ENCODE peak calls at places on chromosome 7, in five cellular contexts. D, Q, T, B and K are unnamed samples.

GRCh38 chr7:102189756-102190155 is 96.9 kb upstream of the SH2B2 start:
- DNase-seq in T (no peak), D (no peak), Q (no peak), B (no peak), K (no peak)

GRCh38 chr7:91345449-91345848 is 81.2 kb downstream of the FZD1 start:
- DNase-seq in B (no peak), D (no peak), T (no peak), Q (no peak), K (no peak)

GRCh38 chr7:1057416-1058291 is 13.3 kb downstream of the GPR146 start:
- DNase-seq in T (no peak), D (no peak), B (no peak), Q (no peak), K (no peak)

GRCh38 chr7:156998988-156999610 is 11.4 kb downstream of the MNX1 start:
- DNase-seq in B (no peak), T (no peak), Q (no peak), D (no peak), K (no peak)

GRCh38 chr7:140375808-140376730 is 22.3 kb downstream of the SLC37A3 start:
- DNase-seq in B (no peak), D (no peak), T (no peak), Q (no peak), K (no peak)

GRCh38 chr7:151123485-151124204 is 37.4 kb downstream of the AGAP3 start:
- DNase-seq in T (peak; percentile 84), D (peak; percentile 64), Q (peak; percentile 66), B (peak; percentile 78), K (peak; percentile 90)

GRCh38 chr7:129210256-129210988 is 14.4 kb upstream of the AHCYL2 start:
- DNase-seq in T (peak; percentile 71), B (peak; percentile 38), Q (peak; percentile 32), D (peak; percentile 25), K (peak; percentile 62)

GRCh38 chr7:4830176-4830575 is 31.7 kb downstream of the PAPOLB start:
- DNase-seq in B (peak; percentile 9), Q (no peak), D (peak; percentile 48), T (peak; percentile 74), K (peak; percentile 8)

GRCh38 chr7:140230517-140230861 is 53.7 kb upstream of the KDM7A start:
- DNase-seq in B (no peak), D (no peak), Q (no peak), T (no peak), K (peak; percentile 35)

GRCh38 chr7:131196808-131197207 is 130.9 kb upstream of the MKLN1 start:
- DNase-seq in T (peak; percentile 52), B (peak; percentile 26), D (peak; percentile 47), Q (peak; percentile 18), K (peak; percentile 48)

DNA sequence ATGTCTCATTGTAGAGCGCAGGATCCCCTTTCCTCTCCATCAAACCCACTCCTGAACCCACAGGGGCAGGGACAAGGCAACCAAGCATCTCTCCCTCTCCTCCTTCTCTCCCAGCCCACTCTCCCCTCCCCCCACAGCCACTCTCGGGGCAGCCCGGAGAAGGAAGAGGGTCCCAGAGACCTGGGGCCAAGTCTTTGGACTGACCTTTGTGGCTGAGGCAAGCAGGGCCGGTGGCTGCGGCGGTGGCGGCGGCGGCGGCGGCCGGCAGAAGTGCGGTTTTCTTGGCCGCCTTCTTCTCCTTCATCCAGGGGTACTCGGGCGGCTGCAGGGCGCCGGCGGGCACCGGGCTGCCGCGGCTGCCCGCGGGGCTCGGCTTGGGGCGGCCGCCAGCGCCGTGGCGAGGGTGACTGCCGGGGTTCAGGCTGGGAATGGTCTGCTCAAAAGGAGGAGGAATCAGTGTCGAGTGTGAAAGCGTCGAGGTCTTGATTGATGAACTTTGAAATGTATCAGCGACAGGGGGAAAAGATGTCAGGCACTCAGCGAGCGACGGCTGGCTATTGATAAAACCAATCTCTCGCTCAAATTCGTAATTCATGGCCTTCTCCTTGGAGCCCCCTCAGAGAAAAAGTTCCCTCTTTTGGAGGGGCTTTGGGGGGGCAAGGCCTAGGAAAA is 441 bp downstream of the HOXA2 start:
- DNase-seq in B (no peak), T (no peak), Q (no peak), D (peak; percentile 47), K (no peak)
- H3K4me3 ChIP-seq in B (no peak overlapping the region), T (no peak overlapping the region), Q (peak overlapping the region; percentile 82), D (peak overlapping the region; percentile 70), K (no peak overlapping the region)

DNA sequence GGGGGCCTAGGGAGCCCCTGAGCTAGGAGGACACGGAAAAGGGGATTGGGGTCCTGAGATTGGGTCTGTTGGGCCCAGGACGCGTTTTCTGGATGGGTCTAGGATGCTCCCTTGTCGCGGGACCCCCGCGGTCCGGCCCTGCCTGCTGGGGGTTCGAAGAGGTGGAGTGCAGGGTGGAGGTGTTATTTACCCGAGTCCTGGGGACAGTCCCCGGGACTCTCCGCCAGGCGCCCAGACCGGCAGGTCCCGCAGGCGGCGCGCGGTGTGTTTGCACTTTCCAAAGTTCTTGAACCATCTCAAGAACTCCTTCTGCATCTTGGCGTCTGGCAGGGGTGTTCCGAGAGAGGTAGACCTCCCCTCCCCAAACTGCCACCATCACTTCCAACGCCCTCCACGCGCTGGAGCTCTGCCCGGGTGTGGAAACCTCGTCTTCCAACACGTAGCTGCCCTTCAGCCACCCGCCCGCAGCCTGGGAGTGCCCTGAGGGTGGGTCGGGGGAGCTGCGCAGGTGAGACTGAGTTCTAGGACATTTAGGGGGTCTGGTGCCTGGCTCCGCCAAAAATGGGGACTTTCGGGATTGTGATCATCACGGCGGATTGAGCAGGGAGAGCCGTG is 569 bp downstream of the CAV1 start:
- DNase-seq in Q (peak; percentile 37), B (no peak), T (peak; percentile 37), D (no peak), K (peak; percentile 31)
- TF ChIP-seq CTCF in Q (no peak), B (no peak), T (peak; percentile 10), D (no peak), K (peak; percentile 8)

GRCh38 chr7:106217089-106217542 is 67.7 kb downstream of the NAMPT start:
- DNase-seq in T (peak; percentile 98), B (peak; percentile 55), Q (peak; percentile 12), D (peak; percentile 67), K (peak; percentile 51)
- H3K4me3 ChIP-seq in T (no peak overlapping the region), B (no peak overlapping the region), Q (no peak overlapping the region), D (peak overlapping the region; percentile 36), K (peak overlapping the region; percentile 9)

GRCh38 chr7:27235387-27236052 is 7.1 kb upstream of the EVX1 start:
- DNase-seq in B (peak; percentile 17), T (peak; percentile 34), Q (peak; percentile 37), D (peak; percentile 10), K (peak; percentile 21)
- TF ChIP-seq CTCF in B (peak; percentile 33), T (peak; percentile 14), Q (no peak), D (no peak), K (no peak)

DNA sequence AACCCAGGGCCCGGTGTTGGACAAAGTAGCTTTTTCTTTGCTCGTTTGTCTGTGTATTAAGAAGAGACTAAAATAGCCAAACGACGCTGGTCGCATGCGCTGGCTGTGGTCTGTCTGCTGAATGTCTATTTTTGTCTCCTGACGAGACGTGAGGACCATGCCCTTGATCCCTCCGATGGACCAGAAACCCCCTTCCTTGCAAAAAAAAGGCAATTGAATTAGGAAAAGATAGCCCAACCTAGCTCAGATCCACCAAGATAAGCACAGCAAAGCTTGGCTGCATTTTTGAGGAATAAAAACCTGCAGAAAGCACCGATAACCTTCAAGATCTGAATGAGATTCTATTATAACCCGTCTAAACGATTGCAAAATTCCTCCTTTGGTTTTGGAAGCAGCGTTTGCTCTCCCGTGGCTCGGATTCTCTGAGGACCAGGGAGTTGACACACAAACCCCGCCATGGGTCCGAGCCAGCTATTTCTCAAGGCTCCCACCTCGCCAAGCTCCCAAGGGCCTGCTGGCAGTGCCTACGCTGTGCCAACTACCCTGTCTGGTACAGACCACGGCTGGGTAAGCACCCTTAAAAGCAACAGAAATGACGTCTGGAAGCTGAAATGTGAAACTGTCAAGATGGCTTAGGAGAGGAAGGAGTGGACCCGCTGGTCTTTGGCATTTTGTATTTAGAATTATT is 17.7 kb upstream of the TTYH3 start:
- DNase-seq in D (no peak), T (peak; percentile 72), Q (no peak), B (no peak), K (no peak)
- H3K4me3 ChIP-seq in D (no peak overlapping the region), T (no peak overlapping the region), Q (no peak overlapping the region), B (no peak overlapping the region), K (no peak overlapping the region)

GRCh38 chr7:31476073-31476745 is 37.7 kb upstream of the ITPRID1 start:
- DNase-seq in T (no peak), B (no peak), Q (no peak), D (no peak), K (no peak)
- TF ChIP-seq CTCF in T (no peak), B (peak; percentile 25), Q (peak; percentile 5), D (no peak), K (peak; percentile 7)

DNA sequence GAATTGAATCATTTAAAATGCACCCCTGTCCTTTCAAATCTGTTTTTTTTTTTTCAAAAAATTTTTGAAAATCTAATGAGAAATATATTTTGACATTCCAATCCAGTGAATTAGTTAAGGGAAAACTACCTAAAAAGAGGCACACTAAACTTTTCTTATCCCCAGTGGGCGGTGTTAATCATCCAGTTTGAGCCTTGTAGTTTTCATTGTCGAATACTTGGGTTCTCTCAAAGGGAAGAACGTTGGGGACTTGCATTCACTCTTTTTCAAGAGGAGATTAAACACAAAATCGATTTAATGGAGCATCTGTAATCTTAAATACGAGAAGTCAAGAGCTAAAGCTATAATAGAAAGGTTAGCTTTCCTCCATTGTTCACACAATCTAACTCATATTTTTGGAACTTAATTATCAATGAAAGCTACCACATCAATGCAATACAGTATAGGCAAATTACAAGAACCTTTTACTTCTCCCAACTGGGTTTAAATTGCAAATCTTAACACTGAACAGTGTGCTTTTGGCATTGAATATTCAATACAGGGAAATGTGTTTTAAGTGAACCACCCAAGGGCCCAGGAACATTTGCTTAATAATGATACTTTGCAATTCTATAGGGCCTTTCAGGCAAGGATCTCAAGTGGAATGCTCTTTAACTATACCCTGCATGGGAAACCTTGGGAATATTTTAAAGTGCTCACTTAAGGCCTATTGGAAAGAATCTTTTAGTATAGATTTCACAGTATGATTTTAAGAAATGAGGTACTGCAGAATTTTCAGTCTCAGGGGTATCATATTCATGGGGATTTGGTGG is 13.1 kb upstream of the SP8 start:
- DNase-seq in T (no peak), Q (no peak), D (no peak), B (no peak), K (no peak)
- H3K4me3 ChIP-seq in T (no peak overlapping the region), Q (no peak overlapping the region), D (no peak overlapping the region), B (no peak overlapping the region), K (no peak overlapping the region)